ENCODE peak calls at places on chromosomes 16 and 17, in five cellular contexts. D is small intestine, Z is aorta, S is gastrocnemius medialis, E is astrocyte. U is an unnamed sample. For H3K4me1 and H3K36me3, the result is how much of the 10 kb centered on the place peaks cover.

GRCh38 chr17:3622977-3623594 is 13.0 kb downstream of the SHPK start:
- DNase-seq in D (no peak), E (no peak), S (no peak), Z (no peak), U (no peak)

GRCh38 chr16:21156767-21157467 is 1.6 kb upstream of the LDAF1 start:
- DNase-seq in Z (no peak), D (peak), E (peak), S (no peak), U (peak)

GRCh38 chr16:788399-789126 is at the start of gene CHTF18:
- DNase-seq in S (peak), D (peak), E (peak), Z (peak), U (peak)

GRCh38 chr16:19757762-19758595 is 39.9 kb downstream of the IQCK start:
- DNase-seq in E (no peak), D (no peak), Z (no peak), S (no peak), U (no peak)

GRCh38 chr16:23597003-23597756 is 1.1 kb upstream of the NDUFAB1 start:
- DNase-seq in Z (no peak), S (peak), D (no peak), E (no peak), U (no peak)

GRCh38 chr16:49462989-49463371 is 89.4 kb downstream of the C16orf78 start:
- DNase-seq in S (no peak), D (no peak), E (no peak), Z (no peak), U (no peak)

GRCh38 chr17:76232342-76232741 is 8.0 kb downstream of the RNF157 start:
- DNase-seq in Z (no peak), D (no peak), S (no peak), E (peak), U (peak)

GRCh38 chr17:17924857-17925250 is 47.3 kb downstream of the TOM1L2 start:
- DNase-seq in E (no peak), D (no peak), S (no peak), Z (no peak), U (no peak)

GRCh38 chr16:56360117-56361008 is 65.0 kb downstream of the AMFR start:
- DNase-seq in S (no peak), D (no peak), Z (peak), E (no peak), U (no peak)

GRCh38 chr16:30743690-30744089 is 4.5 kb upstream of the PHKG2 start:
- DNase-seq in D (no peak), Z (no peak), E (no peak), S (no peak), U (no peak)

GRCh38 chr17:21523482-21524210 is 147.5 kb downstream of the KCNJ12 start:
- DNase-seq in E (no peak), S (no peak), D (no peak), Z (no peak), U (no peak)

GRCh38 chr17:42531455-42532354 is 4.3 kb upstream of the NAGLU start:
- DNase-seq in S (no peak), E (no peak), Z (peak), D (peak), U (peak)

GRCh38 chr17:82388223-82388921 is 16.8 kb downstream of the UTS2R start:
- DNase-seq in Z (no peak), E (peak), S (no peak), D (peak), U (no peak)

GRCh38 chr17:82929676-82930042 is 89.8 kb upstream of the ZNF750 start:
- DNase-seq in Z (no peak), D (no peak), E (no peak), S (no peak), U (no peak)

GRCh38 chr17:56257075-56257474 is 103.8 kb downstream of the ANKFN1 start:
- DNase-seq in D (no peak), S (no peak), Z (no peak), E (no peak), U (no peak)

GRCh38 chr16:1343428-1344242 is 8.0 kb downstream of the TSR3 start:
- DNase-seq in E (no peak), Z (no peak), D (no peak), S (no peak), U (no peak)

GRCh38 chr17:47694818-47695663 is 1.1 kb downstream of the TBKBP1 start:
- DNase-seq in E (peak), Z (peak), D (no peak), S (peak), U (peak)

GRCh38 chr17:78444392-78444791 is 65.9 kb downstream of the PGS1 start:
- DNase-seq in S (no peak), E (no peak), Z (no peak), D (no peak), U (no peak)

GRCh38 chr16:719815-720506 is 985 bp upstream of the ANTKMT start:
- DNase-seq in S (no peak), D (no peak), E (no peak), Z (no peak), U (no peak)

GRCh38 chr17:882827-883585 is 96.6 kb downstream of the NXN start:
- DNase-seq in D (no peak), E (no peak), S (peak), Z (no peak), U (peak)

GRCh38 chr16:23979982-23980381 is 144.2 kb downstream of the PRKCB start:
- DNase-seq in S (no peak), D (no peak), Z (no peak), E (no peak), U (no peak)

GRCh38 chr17:41308918-41309359 is at the start of gene KRTAP16-1:
- DNase-seq in E (no peak), S (no peak), Z (no peak), D (no peak), U (no peak)

GRCh38 chr16:75306102-75306762 is 54.8 kb upstream of the BCAR1 start:
- DNase-seq in Z (no peak), D (peak), S (no peak), E (peak), U (no peak)

GRCh38 chr16:66359012-66359411 is 7.5 kb upstream of the CDH5 start:
- DNase-seq in E (peak), D (no peak), Z (no peak), S (no peak), U (no peak)

GRCh38 chr16:46632778-46633733 is 11.9 kb upstream of the SHCBP1 start:
- DNase-seq in E (no peak), Z (no peak), S (no peak), D (no peak), U (no peak)

GRCh38 chr17:17454276-17454675 is 22.5 kb upstream of the MED9 start:
- DNase-seq in D (no peak), Z (no peak), E (no peak), S (no peak), U (no peak)

GRCh38 chr16:27181020-27181419 is 22.3 kb upstream of the KDM8 start:
- DNase-seq in D (no peak), E (no peak), S (no peak), Z (no peak), U (no peak)

GRCh38 chr16:54817432-54817831 is 113.2 kb upstream of the IRX5 start:
- DNase-seq in Z (no peak), S (no peak), D (no peak), E (no peak), U (peak)

GRCh38 chr16:20695024-20695423 is 2.5 kb downstream of the ACSM1 start:
- DNase-seq in S (no peak), D (no peak), E (no peak), Z (no peak), U (no peak)

GRCh38 chr17:77527394-77527793 is 386.6 kb downstream of the SEC14L1 start:
- DNase-seq in Z (no peak), D (no peak), S (no peak), E (no peak), U (no peak)

GRCh38 chr17:30116661-30117547 is at the start of gene NSRP1:
- DNase-seq in Z (peak), D (peak), S (peak), E (peak), U (peak)

GRCh38 chr17:47317119-47317518 is 6.6 kb upstream of the EFCAB13 start:
- DNase-seq in D (no peak), S (no peak), Z (no peak), E (peak), U (no peak)

GRCh38 chr17:14780116-14780515 is 479.2 kb downstream of the HS3ST3B1 start:
- DNase-seq in S (no peak), Z (no peak), D (no peak), E (no peak), U (no peak)

GRCh38 chr17:48215583-48216139 is 108.1 kb downstream of the SNX11 start:
- DNase-seq in E (no peak), D (peak), S (no peak), Z (no peak), U (no peak)

GRCh38 chr17:49746791-49747490 is 17.0 kb downstream of the FAM117A start:
- DNase-seq in S (no peak), Z (no peak), D (peak), E (no peak), U (no peak)

GRCh38 chr16:74738134-74738541 is 36.5 kb downstream of the FA2H start:
- DNase-seq in D (peak), Z (no peak), S (no peak), E (peak), U (peak)

GRCh38 chr16:67431077-67431804 is at the start of gene HSD11B2:
- DNase-seq in S (no peak), D (peak), E (peak), Z (peak), U (peak)

GRCh38 chr16:67431805-67432476 is 1.0 kb downstream of the HSD11B2 start:
- DNase-seq in E (no peak), Z (no peak), D (peak), S (no peak), U (no peak)

GRCh38 chr16:67433131-67433719 is 2.3 kb downstream of the HSD11B2 start:
- DNase-seq in D (no peak), Z (no peak), S (no peak), E (no peak), U (no peak)

GRCh38 chr16:67430504-67431076 is 331 bp upstream of the HSD11B2 start:
- DNase-seq in Z (peak), S (no peak), D (no peak), E (no peak), U (no peak)

DNA sequence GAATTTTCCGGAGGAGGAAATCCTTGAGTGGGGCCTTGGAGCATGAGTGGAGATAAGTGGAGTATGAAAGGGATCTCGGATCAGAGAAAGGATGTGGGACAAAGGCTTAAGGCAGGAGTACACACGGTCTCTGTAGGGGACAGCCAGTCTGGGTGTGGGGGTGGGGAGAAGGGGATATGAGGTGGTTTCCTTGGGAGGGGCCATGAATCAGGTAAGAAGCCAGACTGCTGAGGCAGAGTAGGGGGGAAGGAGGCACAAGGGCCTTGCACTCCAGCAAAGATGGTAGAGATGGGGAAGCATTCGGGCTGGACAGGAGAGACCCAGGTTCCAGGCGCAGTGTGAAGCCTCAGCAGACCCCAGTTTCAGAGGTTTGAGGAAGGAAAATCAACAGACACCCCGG is 1.6 kb downstream of the HSD11B2 start:
- DNase-seq in D (no peak), S (no peak), Z (no peak), E (no peak), U (no peak)
- H3K4me1 ChIP-seq in D (under half), S (under half), Z (under half), E (under half), U (under half)

DNA sequence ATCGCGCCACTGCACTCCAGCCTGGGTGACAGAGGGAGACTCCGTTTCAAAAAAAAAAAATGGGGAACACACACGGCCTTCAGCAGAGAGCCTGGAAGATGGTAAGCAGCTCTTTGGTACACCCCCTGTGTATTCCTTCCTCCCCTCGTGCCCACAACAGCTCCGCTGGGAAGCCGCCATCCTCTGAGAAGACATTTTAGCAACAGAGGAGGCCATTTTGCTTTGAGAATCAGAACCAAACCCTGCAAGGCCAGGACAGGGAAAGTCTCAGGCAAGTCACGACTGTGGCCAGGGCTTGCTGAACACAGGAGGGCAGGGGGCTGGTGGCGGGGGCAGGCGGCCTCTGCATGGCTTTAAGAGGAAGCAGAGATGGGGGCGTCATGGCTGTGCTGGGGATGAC is 45.7 kb downstream of the SOCS1 start:
- DNase-seq in S (no peak), Z (no peak), E (no peak), D (no peak), U (no peak)
- H3K36me3 ChIP-seq in S (under half), Z (under half), E (under half), D (under half), U (under half)

DNA sequence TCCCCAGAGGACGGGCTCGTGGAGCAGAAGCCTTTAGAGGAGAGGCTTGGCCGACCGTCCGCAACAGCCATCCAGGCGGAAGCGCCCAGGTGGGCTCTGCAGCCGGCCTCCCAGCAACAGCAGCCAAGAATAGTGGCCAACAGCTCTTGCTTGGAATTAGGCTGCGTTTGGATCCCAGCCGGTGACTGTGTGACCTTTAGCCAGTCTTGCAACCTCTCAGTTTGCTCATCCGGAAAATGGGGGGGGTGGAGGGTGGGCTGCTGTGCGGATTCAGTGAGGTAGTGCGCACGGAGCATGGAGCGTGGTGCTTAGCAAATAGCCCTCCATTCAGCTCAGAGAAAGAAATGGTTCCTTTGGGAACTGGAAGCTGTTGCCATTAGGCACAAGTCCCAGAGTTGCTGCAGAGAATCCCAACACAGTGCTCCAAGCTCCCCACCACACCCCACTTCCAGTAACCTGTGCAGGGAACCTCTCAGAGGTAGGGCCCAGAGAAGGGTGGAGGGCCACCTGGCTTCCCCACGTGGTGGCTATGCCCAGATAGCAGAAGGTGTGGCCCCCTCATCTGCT is 46.7 kb downstream of the RTN4RL1 start:
- DNase-seq in Z (no peak), S (no peak), D (no peak), E (no peak), U (no peak)
- H3K4me1 ChIP-seq in Z (under half), S (under half), D (under half), E (under half), U (under half)

DNA sequence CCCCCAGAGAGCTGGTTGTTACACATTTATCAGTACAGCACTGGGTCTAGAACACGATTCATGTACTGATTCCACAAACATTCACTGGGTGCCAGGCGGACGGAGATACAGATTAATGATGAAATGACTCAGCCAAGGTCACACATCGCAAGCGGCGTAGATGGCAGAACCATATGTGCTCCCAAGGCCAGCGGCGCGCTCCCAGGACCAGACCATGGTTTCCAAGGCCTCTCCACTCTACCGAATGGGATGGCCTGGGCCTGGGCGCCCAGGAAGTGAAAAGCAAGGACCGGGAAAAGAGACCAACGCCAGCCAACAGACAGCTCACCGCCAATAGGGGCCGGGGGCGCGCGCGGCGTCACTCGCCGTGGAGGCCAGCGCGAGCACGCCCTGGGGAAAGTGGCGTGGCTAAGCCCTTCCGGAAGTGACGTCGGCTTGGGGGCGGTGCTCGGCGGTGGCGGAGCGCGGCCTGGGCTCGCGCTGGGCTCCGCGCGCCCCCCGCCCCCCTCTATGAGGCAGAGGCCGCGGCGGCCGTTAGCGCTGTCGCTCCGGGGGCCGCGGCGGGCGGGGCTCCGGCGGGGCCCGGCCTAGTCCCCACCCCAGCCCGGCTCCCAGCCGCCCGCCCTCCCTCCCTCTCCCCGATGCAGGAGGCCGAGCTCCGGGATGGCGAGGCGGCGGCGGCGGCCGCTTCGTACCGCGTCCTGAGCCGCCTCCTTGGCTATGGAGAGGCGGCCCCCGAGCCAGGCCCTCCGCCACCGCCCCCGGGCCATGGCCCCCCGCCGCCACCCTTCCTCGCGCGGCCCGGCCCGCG is at the start of gene SOCS7:
- DNase-seq in Z (peak), D (peak), E (peak), S (peak), U (peak)
- H3K36me3 ChIP-seq in Z (under half), D (under half), E (under half), S (under half), U (under half)

GRCh38 chr17:80892900-80893603 is 98.6 kb upstream of the CHMP6 start:
- DNase-seq in D (no peak), S (peak), E (peak), Z (peak), U (peak)

GRCh38 chr17:80892019-80892855 is 99.4 kb upstream of the CHMP6 start:
- DNase-seq in E (peak), D (peak), Z (peak), S (peak), U (peak)

GRCh38 chr17:80889897-80890550 is 101.6 kb upstream of the CHMP6 start:
- DNase-seq in S (no peak), D (no peak), Z (no peak), E (no peak), U (no peak)

GRCh38 chr17:80890551-80890930 is 101.1 kb upstream of the CHMP6 start:
- DNase-seq in D (no peak), Z (peak), E (no peak), S (no peak), U (no peak)

GRCh38 chr17:80891096-80892018 is 100.3 kb upstream of the CHMP6 start:
- DNase-seq in S (peak), E (peak), D (peak), Z (peak), U (peak)
- H3K4me1 ChIP-seq in S (under half), E (under half), D (under half), Z (under half), U (under half)

U was measured in adipocyte.